ENCODE peak calls at places on chromosomes 2 and 18, in nine cellular contexts. One of them, this sample, is unnamed.

GRCh38 chr2:127157651-127158460 is 50.9 kb upstream of the BIN1 start:
- DNase-seq in T-cell: no peak
- DNase-seq in NCI-H774: no peak
- DNase-seq in neural crest cell: peak; percentile 60
- DNase-seq in stomach: peak; percentile 20
- DNase-seq in stimulated activated CD4-positive, alpha-beta T cell treated with anti-CD3 and anti-CD28 coated beads, Interleukin-4, amount 100 ng/mL, for 24 hours: no peak
- DNase-seq in substantia nigra: no peak
- DNase-seq in GM20000: no peak
- DNase-seq in AG04450: no peak
- DNase-seq in this sample: no peak

GRCh38 chr2:2648094-2648493 is 317.0 kb upstream of the MYT1L start:
- DNase-seq in T-cell: no peak
- DNase-seq in NCI-H774: no peak
- DNase-seq in neural crest cell: no peak
- DNase-seq in stomach: no peak
- DNase-seq in stimulated activated CD4-positive, alpha-beta T cell treated with anti-CD3 and anti-CD28 coated beads, Interleukin-4, amount 100 ng/mL, for 24 hours: no peak
- DNase-seq in substantia nigra: no peak
- DNase-seq in GM20000: no peak
- DNase-seq in AG04450: no peak
- DNase-seq in this sample: no peak

GRCh38 chr2:217749009-217749408 is 253.8 kb downstream of the TNS1 start:
- DNase-seq in T-cell: no peak
- DNase-seq in NCI-H774: no peak
- DNase-seq in neural crest cell: no peak
- DNase-seq in stomach: no peak
- DNase-seq in stimulated activated CD4-positive, alpha-beta T cell treated with anti-CD3 and anti-CD28 coated beads, Interleukin-4, amount 100 ng/mL, for 24 hours: no peak
- DNase-seq in substantia nigra: no peak
- DNase-seq in GM20000: no peak
- DNase-seq in AG04450: no peak
- DNase-seq in this sample: no peak

GRCh38 chr18:62085766-62086165 is 101.1 kb downstream of the PIGN start:
- DNase-seq in T-cell: no peak
- DNase-seq in NCI-H774: no peak
- DNase-seq in neural crest cell: no peak
- DNase-seq in stomach: no peak
- DNase-seq in stimulated activated CD4-positive, alpha-beta T cell treated with anti-CD3 and anti-CD28 coated beads, Interleukin-4, amount 100 ng/mL, for 24 hours: no peak
- DNase-seq in substantia nigra: no peak
- DNase-seq in GM20000: no peak
- DNase-seq in AG04450: no peak
- DNase-seq in this sample: no peak

GRCh38 chr2:179686718-179687342 is 174.6 kb downstream of the ZNF385B start:
- DNase-seq in T-cell: no peak
- DNase-seq in NCI-H774: no peak
- DNase-seq in neural crest cell: no peak
- DNase-seq in stomach: no peak
- DNase-seq in stimulated activated CD4-positive, alpha-beta T cell treated with anti-CD3 and anti-CD28 coated beads, Interleukin-4, amount 100 ng/mL, for 24 hours: no peak
- DNase-seq in substantia nigra: no peak
- DNase-seq in GM20000: no peak
- DNase-seq in AG04450: no peak
- DNase-seq in this sample: peak; percentile 69

GRCh38 chr2:68282814-68283812 is 30.8 kb upstream of the PPP3R1 start:
- DNase-seq in T-cell: peak; percentile 12
- DNase-seq in NCI-H774: peak; percentile 16
- DNase-seq in neural crest cell: no peak
- DNase-seq in stomach: no peak
- DNase-seq in stimulated activated CD4-positive, alpha-beta T cell treated with anti-CD3 and anti-CD28 coated beads, Interleukin-4, amount 100 ng/mL, for 24 hours: peak; percentile 15
- DNase-seq in substantia nigra: no peak
- DNase-seq in GM20000: peak; percentile 66
- DNase-seq in AG04450: no peak
- DNase-seq in this sample: peak; percentile 63

GRCh38 chr2:46230115-46230571 is 67.1 kb upstream of the EPAS1 start:
- DNase-seq in T-cell: no peak
- DNase-seq in NCI-H774: no peak
- DNase-seq in neural crest cell: no peak
- DNase-seq in stomach: no peak
- DNase-seq in stimulated activated CD4-positive, alpha-beta T cell treated with anti-CD3 and anti-CD28 coated beads, Interleukin-4, amount 100 ng/mL, for 24 hours: peak; percentile 11
- DNase-seq in substantia nigra: peak; percentile 18
- DNase-seq in GM20000: peak; percentile 20
- DNase-seq in AG04450: no peak
- DNase-seq in this sample: no peak

GRCh38 chr18:10140461-10140911 is 226.7 kb downstream of the VAPA start:
- DNase-seq in T-cell: no peak
- DNase-seq in NCI-H774: no peak
- DNase-seq in neural crest cell: no peak
- DNase-seq in stomach: no peak
- DNase-seq in stimulated activated CD4-positive, alpha-beta T cell treated with anti-CD3 and anti-CD28 coated beads, Interleukin-4, amount 100 ng/mL, for 24 hours: no peak
- DNase-seq in substantia nigra: no peak
- DNase-seq in GM20000: no peak
- DNase-seq in AG04450: no peak
- DNase-seq in this sample: peak; percentile 72

GRCh38 chr2:20919301-20919800 is 96.5 kb upstream of the LDAH start:
- DNase-seq in T-cell: no peak
- DNase-seq in NCI-H774: no peak
- DNase-seq in neural crest cell: no peak
- DNase-seq in stomach: no peak
- DNase-seq in stimulated activated CD4-positive, alpha-beta T cell treated with anti-CD3 and anti-CD28 coated beads, Interleukin-4, amount 100 ng/mL, for 24 hours: no peak
- DNase-seq in substantia nigra: no peak
- DNase-seq in GM20000: no peak
- DNase-seq in AG04450: no peak
- DNase-seq in this sample: no peak

GRCh38 chr2:128053331-128053730 is 25.5 kb upstream of the SAP130 start:
- DNase-seq in T-cell: no peak
- DNase-seq in NCI-H774: no peak
- DNase-seq in neural crest cell: no peak
- DNase-seq in stomach: no peak
- DNase-seq in stimulated activated CD4-positive, alpha-beta T cell treated with anti-CD3 and anti-CD28 coated beads, Interleukin-4, amount 100 ng/mL, for 24 hours: no peak
- DNase-seq in substantia nigra: no peak
- DNase-seq in GM20000: no peak
- DNase-seq in AG04450: no peak
- DNase-seq in this sample: no peak

GRCh38 chr2:20553580-20553979 is 97.3 kb downstream of the HS1BP3 start:
- DNase-seq in T-cell: no peak
- DNase-seq in NCI-H774: no peak
- DNase-seq in neural crest cell: no peak
- DNase-seq in stomach: no peak
- DNase-seq in stimulated activated CD4-positive, alpha-beta T cell treated with anti-CD3 and anti-CD28 coated beads, Interleukin-4, amount 100 ng/mL, for 24 hours: no peak
- DNase-seq in substantia nigra: no peak
- DNase-seq in GM20000: no peak
- DNase-seq in AG04450: no peak
- DNase-seq in this sample: no peak

GRCh38 chr2:150188177-150188576 is 299.3 kb downstream of the RND3 start:
- DNase-seq in T-cell: no peak
- DNase-seq in NCI-H774: no peak
- DNase-seq in neural crest cell: no peak
- DNase-seq in stomach: no peak
- DNase-seq in stimulated activated CD4-positive, alpha-beta T cell treated with anti-CD3 and anti-CD28 coated beads, Interleukin-4, amount 100 ng/mL, for 24 hours: no peak
- DNase-seq in substantia nigra: no peak
- DNase-seq in GM20000: no peak
- DNase-seq in AG04450: no peak
- DNase-seq in this sample: peak; percentile 19

GRCh38 chr2:221203846-221204245 is 368.3 kb downstream of the EPHA4 start:
- DNase-seq in T-cell: no peak
- DNase-seq in NCI-H774: no peak
- DNase-seq in neural crest cell: no peak
- DNase-seq in stomach: peak; percentile 29
- DNase-seq in stimulated activated CD4-positive, alpha-beta T cell treated with anti-CD3 and anti-CD28 coated beads, Interleukin-4, amount 100 ng/mL, for 24 hours: no peak
- DNase-seq in substantia nigra: no peak
- DNase-seq in GM20000: no peak
- DNase-seq in AG04450: no peak
- DNase-seq in this sample: no peak

GRCh38 chr2:113068706-113069485 is 1.1 kb downstream of the IL1F10 start:
- DNase-seq in T-cell: no peak
- DNase-seq in NCI-H774: no peak
- DNase-seq in neural crest cell: no peak
- DNase-seq in stomach: no peak
- DNase-seq in stimulated activated CD4-positive, alpha-beta T cell treated with anti-CD3 and anti-CD28 coated beads, Interleukin-4, amount 100 ng/mL, for 24 hours: no peak
- DNase-seq in substantia nigra: no peak
- DNase-seq in GM20000: no peak
- DNase-seq in AG04450: no peak
- DNase-seq in this sample: peak; percentile 44

GRCh38 chr2:66509326-66509811 is 74.4 kb downstream of the MEIS1 start:
- DNase-seq in T-cell: no peak
- DNase-seq in NCI-H774: no peak
- DNase-seq in neural crest cell: no peak
- DNase-seq in stomach: no peak
- DNase-seq in stimulated activated CD4-positive, alpha-beta T cell treated with anti-CD3 and anti-CD28 coated beads, Interleukin-4, amount 100 ng/mL, for 24 hours: no peak
- DNase-seq in substantia nigra: no peak
- DNase-seq in GM20000: no peak
- DNase-seq in AG04450: no peak
- DNase-seq in this sample: peak; percentile 40

GRCh38 chr2:202017940-202018339 is 15.7 kb upstream of the FZD7 start:
- DNase-seq in T-cell: no peak
- DNase-seq in NCI-H774: no peak
- DNase-seq in neural crest cell: no peak
- DNase-seq in stomach: no peak
- DNase-seq in stimulated activated CD4-positive, alpha-beta T cell treated with anti-CD3 and anti-CD28 coated beads, Interleukin-4, amount 100 ng/mL, for 24 hours: no peak
- DNase-seq in substantia nigra: no peak
- DNase-seq in GM20000: no peak
- DNase-seq in AG04450: no peak
- DNase-seq in this sample: no peak

GRCh38 chr2:188145885-188146284 is 145.8 kb upstream of the GULP1 start:
- DNase-seq in T-cell: no peak
- DNase-seq in NCI-H774: no peak
- DNase-seq in neural crest cell: no peak
- DNase-seq in stomach: no peak
- DNase-seq in stimulated activated CD4-positive, alpha-beta T cell treated with anti-CD3 and anti-CD28 coated beads, Interleukin-4, amount 100 ng/mL, for 24 hours: no peak
- DNase-seq in substantia nigra: no peak
- DNase-seq in GM20000: no peak
- DNase-seq in AG04450: no peak
- DNase-seq in this sample: no peak

GRCh38 chr2:131058214-131058613 is 35.0 kb downstream of the FAM168B start:
- DNase-seq in T-cell: no peak
- DNase-seq in NCI-H774: no peak
- DNase-seq in neural crest cell: no peak
- DNase-seq in stomach: no peak
- DNase-seq in stimulated activated CD4-positive, alpha-beta T cell treated with anti-CD3 and anti-CD28 coated beads, Interleukin-4, amount 100 ng/mL, for 24 hours: no peak
- DNase-seq in substantia nigra: no peak
- DNase-seq in GM20000: no peak
- DNase-seq in AG04450: no peak
- DNase-seq in this sample: no peak

GRCh38 chr2:188931361-188931760 is 42.8 kb upstream of the COL3A1 start:
- DNase-seq in T-cell: no peak
- DNase-seq in NCI-H774: no peak
- DNase-seq in neural crest cell: no peak
- DNase-seq in stomach: no peak
- DNase-seq in stimulated activated CD4-positive, alpha-beta T cell treated with anti-CD3 and anti-CD28 coated beads, Interleukin-4, amount 100 ng/mL, for 24 hours: no peak
- DNase-seq in substantia nigra: no peak
- DNase-seq in GM20000: no peak
- DNase-seq in AG04450: no peak
- DNase-seq in this sample: peak; percentile 72

GRCh38 chr2:103401621-103402020 is 639.8 kb downstream of the TMEM182 start:
- DNase-seq in T-cell: no peak
- DNase-seq in NCI-H774: no peak
- DNase-seq in neural crest cell: peak; percentile 41
- DNase-seq in stomach: no peak
- DNase-seq in stimulated activated CD4-positive, alpha-beta T cell treated with anti-CD3 and anti-CD28 coated beads, Interleukin-4, amount 100 ng/mL, for 24 hours: no peak
- DNase-seq in substantia nigra: no peak
- DNase-seq in GM20000: no peak
- DNase-seq in AG04450: no peak
- DNase-seq in this sample: peak; percentile 4

GRCh38 chr2:23380562-23381065 is 4.4 kb upstream of the KLHL29 start:
- DNase-seq in T-cell: peak; percentile 22
- DNase-seq in NCI-H774: peak; percentile 39
- DNase-seq in neural crest cell: no peak
- DNase-seq in stomach: no peak
- DNase-seq in stimulated activated CD4-positive, alpha-beta T cell treated with anti-CD3 and anti-CD28 coated beads, Interleukin-4, amount 100 ng/mL, for 24 hours: peak; percentile 51
- DNase-seq in substantia nigra: no peak
- DNase-seq in GM20000: peak; percentile 76
- DNase-seq in AG04450: no peak
- DNase-seq in this sample: no peak

GRCh38 chr2:191927991-191928390 is 81.1 kb upstream of the CAVIN2 start:
- DNase-seq in T-cell: no peak
- DNase-seq in NCI-H774: peak; percentile 10
- DNase-seq in neural crest cell: no peak
- DNase-seq in stomach: no peak
- DNase-seq in stimulated activated CD4-positive, alpha-beta T cell treated with anti-CD3 and anti-CD28 coated beads, Interleukin-4, amount 100 ng/mL, for 24 hours: no peak
- DNase-seq in substantia nigra: no peak
- DNase-seq in GM20000: no peak
- DNase-seq in AG04450: no peak
- DNase-seq in this sample: peak; percentile 28

GRCh38 chr18:9757851-9758587 is 49.9 kb downstream of the RAB31 start:
- DNase-seq in T-cell: no peak
- DNase-seq in NCI-H774: no peak
- DNase-seq in neural crest cell: no peak
- DNase-seq in stomach: no peak
- DNase-seq in stimulated activated CD4-positive, alpha-beta T cell treated with anti-CD3 and anti-CD28 coated beads, Interleukin-4, amount 100 ng/mL, for 24 hours: no peak
- DNase-seq in substantia nigra: no peak
- DNase-seq in GM20000: no peak
- DNase-seq in AG04450: no peak
- DNase-seq in this sample: peak; percentile 38

GRCh38 chr2:172097557-172098131 is 5.1 kb downstream of the DLX2 start:
- DNase-seq in T-cell: no peak
- DNase-seq in NCI-H774: no peak
- DNase-seq in neural crest cell: no peak
- DNase-seq in stomach: no peak
- DNase-seq in stimulated activated CD4-positive, alpha-beta T cell treated with anti-CD3 and anti-CD28 coated beads, Interleukin-4, amount 100 ng/mL, for 24 hours: no peak
- DNase-seq in substantia nigra: no peak
- DNase-seq in GM20000: peak; percentile 33
- DNase-seq in AG04450: no peak
- DNase-seq in this sample: peak; percentile 80

GRCh38 chr18:12748671-12749070 is 45.8 kb downstream of the PSMG2 start:
- DNase-seq in T-cell: no peak
- DNase-seq in NCI-H774: no peak
- DNase-seq in neural crest cell: no peak
- DNase-seq in stomach: no peak
- DNase-seq in stimulated activated CD4-positive, alpha-beta T cell treated with anti-CD3 and anti-CD28 coated beads, Interleukin-4, amount 100 ng/mL, for 24 hours: no peak
- DNase-seq in substantia nigra: no peak
- DNase-seq in GM20000: no peak
- DNase-seq in AG04450: no peak
- DNase-seq in this sample: no peak

GRCh38 chr2:150483532-150483931 is 3.9 kb downstream of the RND3 start:
- DNase-seq in T-cell: no peak
- DNase-seq in NCI-H774: no peak
- DNase-seq in neural crest cell: no peak
- DNase-seq in stomach: no peak
- DNase-seq in stimulated activated CD4-positive, alpha-beta T cell treated with anti-CD3 and anti-CD28 coated beads, Interleukin-4, amount 100 ng/mL, for 24 hours: no peak
- DNase-seq in substantia nigra: no peak
- DNase-seq in GM20000: no peak
- DNase-seq in AG04450: no peak
- DNase-seq in this sample: no peak

GRCh38 chr2:69628325-69629038 is 15.1 kb downstream of the AAK1 start:
- DNase-seq in T-cell: no peak
- DNase-seq in NCI-H774: no peak
- DNase-seq in neural crest cell: no peak
- DNase-seq in stomach: no peak
- DNase-seq in stimulated activated CD4-positive, alpha-beta T cell treated with anti-CD3 and anti-CD28 coated beads, Interleukin-4, amount 100 ng/mL, for 24 hours: no peak
- DNase-seq in substantia nigra: no peak
- DNase-seq in GM20000: no peak
- DNase-seq in AG04450: no peak
- DNase-seq in this sample: no peak

GRCh38 chr2:69007169-69007568 is 5.8 kb upstream of the ANTXR1 start:
- DNase-seq in T-cell: no peak
- DNase-seq in NCI-H774: no peak
- DNase-seq in neural crest cell: no peak
- DNase-seq in stomach: no peak
- DNase-seq in stimulated activated CD4-positive, alpha-beta T cell treated with anti-CD3 and anti-CD28 coated beads, Interleukin-4, amount 100 ng/mL, for 24 hours: no peak
- DNase-seq in substantia nigra: no peak
- DNase-seq in GM20000: no peak
- DNase-seq in AG04450: no peak
- DNase-seq in this sample: peak; percentile 19

GRCh38 chr2:217000406-217000805 is 140.5 kb upstream of the TNP1 start:
- DNase-seq in T-cell: no peak
- DNase-seq in NCI-H774: no peak
- DNase-seq in neural crest cell: no peak
- DNase-seq in stomach: no peak
- DNase-seq in stimulated activated CD4-positive, alpha-beta T cell treated with anti-CD3 and anti-CD28 coated beads, Interleukin-4, amount 100 ng/mL, for 24 hours: no peak
- DNase-seq in substantia nigra: no peak
- DNase-seq in GM20000: no peak
- DNase-seq in AG04450: no peak
- DNase-seq in this sample: no peak

GRCh38 chr2:153866595-153866994 is 5.1 kb upstream of the GALNT13 start:
- DNase-seq in T-cell: no peak
- DNase-seq in NCI-H774: no peak
- DNase-seq in neural crest cell: no peak
- DNase-seq in stomach: no peak
- DNase-seq in stimulated activated CD4-positive, alpha-beta T cell treated with anti-CD3 and anti-CD28 coated beads, Interleukin-4, amount 100 ng/mL, for 24 hours: no peak
- DNase-seq in substantia nigra: no peak
- DNase-seq in GM20000: no peak
- DNase-seq in AG04450: no peak
- DNase-seq in this sample: no peak

GRCh38 chr2:57542081-57542480 is 504.5 kb upstream of the VRK2 start:
- DNase-seq in T-cell: no peak
- DNase-seq in NCI-H774: no peak
- DNase-seq in neural crest cell: no peak
- DNase-seq in stomach: no peak
- DNase-seq in stimulated activated CD4-positive, alpha-beta T cell treated with anti-CD3 and anti-CD28 coated beads, Interleukin-4, amount 100 ng/mL, for 24 hours: no peak
- DNase-seq in substantia nigra: no peak
- DNase-seq in GM20000: no peak
- DNase-seq in AG04450: no peak
- DNase-seq in this sample: no peak